ENCODE peak calls at places on chromosomes 11 and 22, in ten cellular contexts. P, I, T, X, D, G, M, A, C and L are unnamed samples.

GRCh38 chr11:102807921-102808320 is 10.0 kb upstream of the MMP1 start:
- DNase-seq in P (no peak), I (peak), T (peak), X (peak), D (peak), G (no peak), M (peak), A (peak), C (no peak), L (peak)

GRCh38 chr22:40498454-40499186 is 128.2 kb downstream of the SGSM3 start:
- DNase-seq in P (no peak), I (no peak), T (peak), X (no peak), D (peak), G (no peak), M (peak), A (peak), C (peak), L (peak)

GRCh38 chr11:19432370-19433163 is 191.8 kb upstream of the E2F8 start:
- DNase-seq in P (no peak), I (no peak), T (peak), X (no peak), D (peak), G (no peak), M (peak), A (peak), C (peak), L (peak)

GRCh38 chr11:83819936-83820549 is 533.9 kb upstream of the CCDC90B start:
- DNase-seq in P (no peak), I (no peak), T (peak), X (no peak), D (peak), G (no peak), M (peak), A (no peak), C (peak), L (peak)

GRCh38 chr22:25555506-25556060 is 8.9 kb upstream of the GRK3 start:
- DNase-seq in P (no peak), I (no peak), T (no peak), X (no peak), D (no peak), G (no peak), M (no peak), A (no peak), C (no peak), L (no peak)

GRCh38 chr11:63635762-63636465 is 21.7 kb upstream of the PLAAT3 start:
- DNase-seq in P (peak), I (peak), T (peak), X (peak), D (peak), G (peak), M (peak), A (peak), C (peak), L (peak)

GRCh38 chr22:48645766-48646165 is 1181.9 kb downstream of the BRD1 start:
- DNase-seq in P (no peak), I (no peak), T (no peak), X (no peak), D (no peak), G (no peak), M (no peak), A (no peak), C (no peak), L (no peak)

GRCh38 chr11:9747816-9748215 is 83.9 kb downstream of the SWAP70 start:
- DNase-seq in P (no peak), I (no peak), T (no peak), X (no peak), D (no peak), G (no peak), M (no peak), A (no peak), C (no peak), L (no peak)

GRCh38 chr11:59456661-59457060 is at the start of gene OR4D6:
- DNase-seq in P (no peak), I (no peak), T (no peak), X (no peak), D (no peak), G (no peak), M (no peak), A (no peak), C (no peak), L (no peak)

GRCh38 chr11:103888541-103888951 is 147.9 kb upstream of the DDI1 start:
- DNase-seq in P (no peak), I (no peak), T (no peak), X (no peak), D (no peak), G (no peak), M (no peak), A (no peak), C (no peak), L (no peak)

GRCh38 chr11:122751298-122752070 is 86.8 kb upstream of the CRTAM start:
- DNase-seq in P (no peak), I (no peak), T (peak), X (no peak), D (no peak), G (no peak), M (peak), A (no peak), C (no peak), L (peak)

GRCh38 chr22:50009765-50010675 is 2.5 kb downstream of the IL17REL start:
- DNase-seq in P (no peak), I (no peak), T (no peak), X (no peak), D (no peak), G (no peak), M (no peak), A (peak), C (no peak), L (no peak)

GRCh38 chr22:24141586-24141985 is 39.7 kb upstream of the SUSD2 start:
- DNase-seq in P (no peak), I (no peak), T (peak), X (no peak), D (no peak), G (no peak), M (peak), A (no peak), C (no peak), L (peak)

GRCh38 chr22:32473388-32473952 is 1.1 kb upstream of the FBXO7 start:
- DNase-seq in P (no peak), I (peak), T (peak), X (peak), D (peak), G (peak), M (peak), A (peak), C (peak), L (peak)

GRCh38 chr11:121141051-121141450 is 40.0 kb downstream of the TECTA start:
- DNase-seq in P (no peak), I (no peak), T (peak), X (no peak), D (no peak), G (no peak), M (no peak), A (no peak), C (no peak), L (no peak)

GRCh38 chr11:116788534-116788933 is 711 bp upstream of the ZPR1 start:
- DNase-seq in P (no peak), I (no peak), T (no peak), X (no peak), D (no peak), G (no peak), M (no peak), A (no peak), C (no peak), L (no peak)

GRCh38 chr11:47415949-47416472 is 7.6 kb downstream of the SLC39A13 start:
- DNase-seq in P (peak), I (peak), T (peak), X (no peak), D (peak), G (peak), M (peak), A (peak), C (peak), L (peak)

GRCh38 chr11:628056-628455 is 1.1 kb upstream of the SCT start:
- DNase-seq in P (no peak), I (no peak), T (no peak), X (peak), D (no peak), G (no peak), M (no peak), A (peak), C (no peak), L (no peak)

GRCh38 chr22:25834490-25834889 is 92.5 kb downstream of the MYO18B start:
- DNase-seq in P (no peak), I (no peak), T (no peak), X (no peak), D (no peak), G (no peak), M (no peak), A (no peak), C (no peak), L (no peak)

GRCh38 chr11:128421577-128421976 is 165.8 kb downstream of the ETS1 start:
- DNase-seq in P (no peak), I (no peak), T (peak), X (no peak), D (peak), G (no peak), M (peak), A (no peak), C (no peak), L (peak)

GRCh38 chr11:534592-535518 is 521 bp downstream of the HRAS start:
- DNase-seq in P (no peak), I (no peak), T (peak), X (peak), D (no peak), G (peak), M (peak), A (peak), C (no peak), L (no peak)

GRCh38 chr22:28410050-28410816 is 269.4 kb downstream of the TTC28 start:
- DNase-seq in P (no peak), I (no peak), T (peak), X (peak), D (peak), G (no peak), M (peak), A (no peak), C (no peak), L (peak)

GRCh38 chr11:77560605-77561004 is 29.1 kb upstream of the AQP11 start:
- DNase-seq in P (no peak), I (peak), T (peak), X (no peak), D (peak), G (no peak), M (peak), A (no peak), C (peak), L (peak)

GRCh38 chr11:2860636-2861035 is 24.9 kb downstream of the CDKN1C start:
- DNase-seq in P (no peak), I (no peak), T (peak), X (no peak), D (peak), G (no peak), M (peak), A (no peak), C (no peak), L (peak)

GRCh38 chr22:24097961-24098391 is 83.3 kb upstream of the SUSD2 start:
- DNase-seq in P (no peak), I (no peak), T (no peak), X (no peak), D (no peak), G (no peak), M (no peak), A (no peak), C (no peak), L (no peak)

GRCh38 chr11:74691755-74692154 is 39.5 kb downstream of the CHRDL2 start:
- DNase-seq in P (no peak), I (no peak), T (no peak), X (no peak), D (no peak), G (no peak), M (no peak), A (no peak), C (no peak), L (no peak)

GRCh38 chr11:3218483-3219280 is at the start of gene MRGPRG:
- DNase-seq in P (no peak), I (no peak), T (no peak), X (no peak), D (no peak), G (no peak), M (no peak), A (peak), C (no peak), L (no peak)

GRCh38 chr11:107397357-107397756 is 60.3 kb downstream of the CWF19L2 start:
- DNase-seq in P (no peak), I (no peak), T (no peak), X (peak), D (no peak), G (no peak), M (no peak), A (peak), C (no peak), L (no peak)

GRCh38 chr22:49946612-49947295 is 13.8 kb upstream of the PIM3 start:
- DNase-seq in P (no peak), I (no peak), T (no peak), X (no peak), D (no peak), G (no peak), M (no peak), A (no peak), C (no peak), L (no peak)

GRCh38 chr11:134515081-134515960 is 103.3 kb upstream of the B3GAT1 start:
- DNase-seq in P (no peak), I (no peak), T (no peak), X (peak), D (no peak), G (no peak), M (no peak), A (peak), C (no peak), L (no peak)

GRCh38 chr11:76237914-76238313 is 31.6 kb upstream of the WNT11 start:
- DNase-seq in P (no peak), I (no peak), T (peak), X (peak), D (no peak), G (no peak), M (peak), A (peak), C (no peak), L (no peak)

GRCh38 chr11:555500-556174 is 4.9 kb downstream of the LMNTD2 start:
- DNase-seq in P (no peak), I (no peak), T (no peak), X (no peak), D (no peak), G (no peak), M (no peak), A (no peak), C (no peak), L (no peak)

GRCh38 chr11:69546735-69547370 is 65.4 kb downstream of the LINC01488 start:
- DNase-seq in P (no peak), I (no peak), T (no peak), X (no peak), D (no peak), G (no peak), M (no peak), A (no peak), C (no peak), L (no peak)

GRCh38 chr11:87454246-87454645 is 416.5 kb downstream of the TMEM135 start:
- DNase-seq in P (no peak), I (no peak), T (no peak), X (no peak), D (peak), G (no peak), M (no peak), A (no peak), C (no peak), L (peak)

GRCh38 chr11:130131957-130132850 is 27.4 kb upstream of the ST14 start:
- DNase-seq in P (no peak), I (peak), T (peak), X (peak), D (peak), G (peak), M (peak), A (peak), C (peak), L (peak)

GRCh38 chr11:99632969-99633368 is 612.2 kb downstream of the CNTN5 start:
- DNase-seq in P (no peak), I (no peak), T (peak), X (no peak), D (no peak), G (no peak), M (no peak), A (no peak), C (no peak), L (no peak)

GRCh38 chr11:45383229-45383628 is 97.1 kb upstream of the SYT13 start:
- DNase-seq in P (no peak), I (no peak), T (peak), X (no peak), D (peak), G (no peak), M (peak), A (no peak), C (no peak), L (peak)

GRCh38 chr11:66857234-66857926 is 516 bp downstream of the LRFN4 start:
- DNase-seq in P (no peak), I (no peak), T (no peak), X (no peak), D (no peak), G (no peak), M (no peak), A (peak), C (no peak), L (no peak)
- H3K4me3 ChIP-seq in P (peak), I (no peak), T (peak), X (peak), D (peak), G (peak), M (peak), A (peak), C (peak), L (peak)

GRCh38 chr11:34464591-34465036 is 25.9 kb downstream of the CAT start:
- DNase-seq in P (no peak), I (peak), T (no peak), X (no peak), D (no peak), G (no peak), M (no peak), A (no peak), C (no peak), L (no peak)

GRCh38 chr11:34473603-34474169 is 35.0 kb downstream of the CAT start:
- DNase-seq in P (no peak), I (no peak), T (no peak), X (no peak), D (no peak), G (no peak), M (no peak), A (no peak), C (no peak), L (no peak)

GRCh38 chr11:34466802-34467488 is 28.2 kb downstream of the CAT start:
- DNase-seq in P (no peak), I (no peak), T (peak), X (no peak), D (no peak), G (no peak), M (peak), A (no peak), C (no peak), L (peak)

GRCh38 chr11:34468209-34468841 is 29.6 kb downstream of the CAT start:
- DNase-seq in P (no peak), I (peak), T (peak), X (peak), D (peak), G (no peak), M (peak), A (peak), C (no peak), L (peak)
- TF ChIP-seq CTCF in P (peak), I (peak), T (peak), X (peak), D (peak), G (no peak), M (peak), A (peak), C (peak), L (peak)

DNA sequence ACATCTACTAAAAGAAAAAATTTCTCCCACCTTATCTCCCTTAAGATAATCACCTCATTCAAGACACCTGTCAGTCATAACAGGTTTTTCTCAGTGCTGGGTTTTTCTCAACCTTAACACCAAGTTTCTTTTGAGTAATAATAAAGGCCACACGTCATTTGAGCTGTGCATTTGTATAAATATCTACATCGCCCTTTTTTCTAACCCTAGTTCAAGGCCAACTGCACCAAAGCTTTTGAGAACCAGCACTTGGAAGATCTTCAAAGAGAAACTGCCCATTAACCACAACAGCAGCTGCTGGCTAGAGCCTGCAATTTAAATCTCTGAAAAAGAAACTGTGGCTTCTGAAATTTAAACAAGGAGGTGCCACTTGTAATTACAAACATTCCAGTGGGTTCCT is 6.9 kb downstream of the CADM1 start:
- DNase-seq in P (no peak), I (no peak), T (no peak), X (no peak), D (no peak), G (no peak), M (no peak), A (no peak), C (no peak), L (peak)
- H3K4me3 ChIP-seq in P (no peak), I (no peak), T (no peak), X (no peak), D (no peak), G (no peak), M (no peak), A (no peak), C (no peak), L (no peak)

GRCh38 chr11:111423250-111423615 is 44.2 kb upstream of the POU2AF1 start:
- DNase-seq in P (no peak), I (no peak), T (no peak), X (no peak), D (no peak), G (no peak), M (no peak), A (no peak), C (no peak), L (no peak)
- TF ChIP-seq CTCF in P (no peak), I (no peak), T (no peak), X (no peak), D (no peak), G (no peak), M (no peak), A (no peak), C (no peak), L (no peak)

GRCh38 chr22:38921801-38922200 is 35.6 kb upstream of the APOBEC3A start:
- DNase-seq in P (no peak), I (no peak), T (no peak), X (no peak), D (no peak), G (no peak), M (no peak), A (no peak), C (no peak), L (no peak)

GRCh38 chr22:38921126-38921525 is 36.3 kb upstream of the APOBEC3A start:
- DNase-seq in P (no peak), I (no peak), T (no peak), X (no peak), D (no peak), G (no peak), M (no peak), A (no peak), C (no peak), L (no peak)

GRCh38 chr22:38925571-38926041 is 31.8 kb upstream of the APOBEC3A start:
- DNase-seq in P (no peak), I (peak), T (peak), X (no peak), D (no peak), G (no peak), M (peak), A (no peak), C (no peak), L (peak)

GRCh38 chr22:38924197-38924952 is 33.0 kb upstream of the APOBEC3A start:
- DNase-seq in P (peak), I (peak), T (peak), X (peak), D (peak), G (peak), M (peak), A (no peak), C (peak), L (peak)

DNA sequence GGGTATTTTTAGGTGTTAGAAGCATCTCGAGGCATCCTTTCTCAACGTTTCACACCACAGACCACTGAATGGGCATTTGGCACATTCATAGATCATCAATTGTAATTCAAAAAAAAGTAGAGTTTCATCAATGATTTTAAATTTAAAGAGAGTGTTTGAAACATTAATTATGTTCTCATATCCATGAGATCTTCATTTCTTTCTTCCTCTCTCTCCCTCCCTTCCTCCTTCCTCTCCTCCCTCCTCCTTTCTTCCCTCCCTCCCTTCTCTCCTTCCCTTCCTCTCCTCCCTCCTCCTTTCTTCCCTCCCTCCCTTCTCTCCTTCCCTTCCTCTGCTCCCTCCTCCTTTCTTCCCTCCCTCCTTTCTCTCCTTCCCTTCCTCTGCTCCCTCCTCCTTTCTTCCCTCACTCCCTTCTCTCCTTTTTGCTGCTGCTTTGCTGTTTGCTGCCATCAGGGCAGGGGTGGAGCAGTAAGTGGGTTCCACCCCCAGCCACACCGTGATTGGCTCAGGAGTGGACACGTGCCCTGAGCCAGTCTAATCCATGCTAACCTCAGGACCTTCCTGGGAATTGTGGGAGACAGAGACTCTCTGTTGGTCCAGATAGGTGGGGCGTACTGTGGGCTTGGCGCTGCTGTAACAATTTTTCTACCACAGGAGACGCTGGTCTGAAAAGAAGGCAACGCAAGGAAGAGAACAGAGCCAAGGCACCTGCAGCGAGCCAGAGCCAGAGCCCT is 33.8 kb upstream of the APOBEC3A start:
- DNase-seq in P (peak), I (peak), T (peak), X (peak), D (peak), G (peak), M (peak), A (peak), C (peak), L (peak)
- H3K4me3 ChIP-seq in P (peak), I (no peak), T (no peak), X (peak), D (peak), G (peak), M (peak), A (no peak), C (peak), L (peak)